ENCODE peak calls at places on chromosome 10, in eight cellular contexts. One of them, this sample, is unnamed. For H3K27me3 and H3K4me1, the result is how much of the 10 kb centered on the place peaks cover.

GRCh38 chr10:11745045-11745444 is 2.9 kb downstream of the ECHDC3 start:
- DNase-seq in Peyer's patch: no peak
- DNase-seq in cardiac muscle cell: no peak
- DNase-seq in Caco-2: no peak
- DNase-seq in neural progenitor cell: no peak
- DNase-seq in tibial nerve: no peak
- DNase-seq in left ventricle myocardium inferior: no peak
- DNase-seq in spleen: peak
- DNase-seq in this sample: no peak

GRCh38 chr10:101241840-101242707 is 12.8 kb upstream of the LBX1 start:
- DNase-seq in Peyer's patch: no peak
- DNase-seq in cardiac muscle cell: peak
- DNase-seq in Caco-2: no peak
- DNase-seq in neural progenitor cell: no peak
- DNase-seq in tibial nerve: no peak
- DNase-seq in left ventricle myocardium inferior: peak
- DNase-seq in spleen: no peak
- DNase-seq in this sample: peak

GRCh38 chr10:34377833-34378232 is 437.3 kb downstream of the PARD3 start:
- DNase-seq in Peyer's patch: no peak
- DNase-seq in cardiac muscle cell: no peak
- DNase-seq in Caco-2: no peak
- DNase-seq in neural progenitor cell: no peak
- DNase-seq in tibial nerve: no peak
- DNase-seq in left ventricle myocardium inferior: no peak
- DNase-seq in spleen: no peak
- DNase-seq in this sample: no peak

GRCh38 chr10:80100116-80100515 is 21.7 kb downstream of the TMEM254 start:
- DNase-seq in Peyer's patch: no peak
- DNase-seq in cardiac muscle cell: no peak
- DNase-seq in Caco-2: no peak
- DNase-seq in neural progenitor cell: no peak
- DNase-seq in tibial nerve: no peak
- DNase-seq in left ventricle myocardium inferior: no peak
- DNase-seq in spleen: no peak
- DNase-seq in this sample: no peak

GRCh38 chr10:6036861-6037321 is 25.3 kb downstream of the IL2RA start:
- DNase-seq in Peyer's patch: peak
- DNase-seq in cardiac muscle cell: no peak
- DNase-seq in Caco-2: no peak
- DNase-seq in neural progenitor cell: no peak
- DNase-seq in tibial nerve: no peak
- DNase-seq in left ventricle myocardium inferior: no peak
- DNase-seq in spleen: no peak
- DNase-seq in this sample: no peak

GRCh38 chr10:52870562-52870961 is 98.0 kb upstream of the MBL2 start:
- DNase-seq in Peyer's patch: no peak
- DNase-seq in cardiac muscle cell: no peak
- DNase-seq in Caco-2: peak
- DNase-seq in neural progenitor cell: no peak
- DNase-seq in tibial nerve: no peak
- DNase-seq in left ventricle myocardium inferior: no peak
- DNase-seq in spleen: no peak
- DNase-seq in this sample: no peak

GRCh38 chr10:90775351-90776028 is 82.3 kb downstream of the HTR7 start:
- DNase-seq in Peyer's patch: no peak
- DNase-seq in cardiac muscle cell: peak
- DNase-seq in Caco-2: no peak
- DNase-seq in neural progenitor cell: peak
- DNase-seq in tibial nerve: no peak
- DNase-seq in left ventricle myocardium inferior: no peak
- DNase-seq in spleen: no peak
- DNase-seq in this sample: no peak

GRCh38 chr10:78203915-78204818 is 170.5 kb downstream of the RPS24 start:
- DNase-seq in Peyer's patch: no peak
- DNase-seq in cardiac muscle cell: peak
- DNase-seq in Caco-2: no peak
- DNase-seq in neural progenitor cell: no peak
- DNase-seq in tibial nerve: no peak
- DNase-seq in left ventricle myocardium inferior: peak
- DNase-seq in spleen: no peak
- DNase-seq in this sample: no peak

GRCh38 chr10:8051109-8051781 is 3.2 kb upstream of the GATA3 start:
- DNase-seq in Peyer's patch: no peak
- DNase-seq in cardiac muscle cell: no peak
- DNase-seq in Caco-2: no peak
- DNase-seq in neural progenitor cell: peak
- DNase-seq in tibial nerve: no peak
- DNase-seq in left ventricle myocardium inferior: no peak
- DNase-seq in spleen: no peak
- DNase-seq in this sample: no peak

GRCh38 chr10:46234431-46235060 is 52.3 kb upstream of the ANTXRL start:
- DNase-seq in Peyer's patch: peak
- DNase-seq in cardiac muscle cell: no peak
- DNase-seq in Caco-2: no peak
- DNase-seq in neural progenitor cell: no peak
- DNase-seq in tibial nerve: no peak
- DNase-seq in left ventricle myocardium inferior: no peak
- DNase-seq in spleen: peak
- DNase-seq in this sample: no peak

GRCh38 chr10:4839353-4839752 is 13.3 kb downstream of the AKR1E2 start:
- DNase-seq in Peyer's patch: no peak
- DNase-seq in cardiac muscle cell: no peak
- DNase-seq in Caco-2: no peak
- DNase-seq in neural progenitor cell: no peak
- DNase-seq in tibial nerve: no peak
- DNase-seq in left ventricle myocardium inferior: no peak
- DNase-seq in spleen: no peak
- DNase-seq in this sample: no peak

DNA sequence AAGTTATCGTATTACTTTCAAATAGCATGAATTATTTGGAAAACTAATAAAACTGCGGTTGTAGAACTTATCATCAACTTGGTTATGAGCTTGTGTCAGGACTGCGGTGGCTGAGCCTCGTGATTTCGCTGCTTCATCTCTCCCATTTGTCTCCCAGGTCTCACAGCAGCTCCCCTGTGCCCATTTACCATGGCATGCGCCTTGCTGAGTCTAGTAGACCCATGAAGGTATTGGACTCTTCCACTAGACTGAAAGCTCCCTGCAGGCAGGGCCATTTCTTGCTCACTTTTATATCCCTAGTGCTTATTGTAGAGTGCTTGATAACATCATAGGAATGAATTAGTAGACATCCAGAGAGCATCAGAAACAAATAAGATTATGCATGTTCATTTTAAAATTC is 53.8 kb downstream of the CPXM2 start:
- DNase-seq in Peyer's patch: no peak
- DNase-seq in cardiac muscle cell: no peak
- DNase-seq in Caco-2: no peak
- DNase-seq in neural progenitor cell: no peak
- DNase-seq in tibial nerve: no peak
- DNase-seq in left ventricle myocardium inferior: no peak
- DNase-seq in spleen: no peak
- DNase-seq in this sample: no peak
- H3K27me3 ChIP-seq in Peyer's patch: under half
- H3K27me3 ChIP-seq in cardiac muscle cell: under half
- H3K27me3 ChIP-seq in Caco-2: under half
- H3K27me3 ChIP-seq in neural progenitor cell: under half
- H3K27me3 ChIP-seq in tibial nerve: under half
- H3K27me3 ChIP-seq in left ventricle myocardium inferior: half or more
- H3K27me3 ChIP-seq in spleen: under half
- H3K27me3 ChIP-seq in this sample: under half

DNA sequence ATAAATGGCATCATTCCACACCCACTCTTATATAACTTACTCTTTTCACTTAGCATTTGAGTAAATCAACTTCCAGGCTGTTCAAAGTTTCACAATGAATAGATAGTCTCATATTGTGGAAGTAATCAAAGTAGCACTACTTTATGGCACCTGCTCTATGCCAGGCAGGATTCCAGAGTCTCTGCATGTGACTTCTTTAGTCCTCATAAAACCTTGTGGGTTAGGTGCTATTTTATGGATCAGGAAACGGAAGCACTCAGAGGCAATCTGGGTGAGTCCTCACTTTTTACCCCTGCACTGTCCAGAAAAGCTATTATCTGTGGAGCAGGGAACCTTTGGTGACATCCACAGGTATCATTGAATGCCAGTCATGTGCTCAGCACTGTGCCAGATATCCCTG is 160.4 kb downstream of the SEC23IP start:
- DNase-seq in Peyer's patch: peak
- DNase-seq in cardiac muscle cell: no peak
- DNase-seq in Caco-2: no peak
- DNase-seq in neural progenitor cell: no peak
- DNase-seq in tibial nerve: no peak
- DNase-seq in left ventricle myocardium inferior: no peak
- DNase-seq in spleen: no peak
- DNase-seq in this sample: no peak
- H3K4me1 ChIP-seq in Peyer's patch: under half
- H3K4me1 ChIP-seq in cardiac muscle cell: under half
- H3K4me1 ChIP-seq in Caco-2: under half
- H3K4me1 ChIP-seq in neural progenitor cell: under half
- H3K4me1 ChIP-seq in tibial nerve: under half
- H3K4me1 ChIP-seq in left ventricle myocardium inferior: under half
- H3K4me1 ChIP-seq in spleen: under half
- H3K4me1 ChIP-seq in this sample: under half

DNA sequence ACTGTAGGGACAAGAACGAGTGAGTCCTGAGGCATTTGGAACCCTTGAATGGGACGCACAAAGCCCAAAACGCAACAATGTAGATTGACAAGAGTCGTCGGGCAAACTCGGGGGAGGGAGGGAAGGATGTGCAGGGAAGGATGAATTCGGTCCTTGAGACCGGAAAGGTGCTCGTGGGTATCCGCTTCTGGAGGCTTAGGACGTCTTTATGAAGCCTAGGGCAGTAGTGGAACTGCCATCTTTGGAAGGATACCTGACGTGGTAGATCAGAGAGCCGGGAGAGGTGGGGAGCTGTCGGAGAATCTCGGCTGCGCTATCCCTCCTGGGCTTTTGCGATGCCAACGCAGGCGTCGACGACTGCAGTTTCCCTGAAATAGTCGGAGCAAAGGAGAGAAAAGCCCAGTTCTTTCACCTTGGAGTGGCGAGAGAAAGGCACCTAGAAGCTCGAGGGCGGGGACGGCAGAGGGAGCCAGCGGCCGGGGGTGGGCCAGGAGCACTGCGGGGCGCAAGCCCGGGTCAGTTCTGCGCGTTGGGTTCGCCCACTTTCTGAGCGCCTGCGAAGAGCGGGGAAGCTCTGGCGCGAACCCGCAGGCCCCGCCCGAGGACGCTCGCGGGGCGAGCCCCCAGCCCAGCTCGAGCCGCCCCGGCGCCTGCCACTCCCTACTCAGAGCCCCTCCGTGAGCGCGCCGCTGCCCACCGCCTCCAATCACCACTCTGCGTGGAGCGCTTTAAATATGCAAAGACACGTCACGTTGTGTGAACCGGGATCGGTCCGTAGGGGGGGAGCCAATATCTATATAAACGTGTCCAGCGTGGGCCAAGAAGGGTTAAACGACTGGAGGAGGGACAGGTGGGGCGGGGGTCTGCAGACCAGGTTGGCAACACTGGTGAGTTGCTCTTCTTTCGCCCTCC is at the start of gene CYP26C1:
- DNase-seq in Peyer's patch: no peak
- DNase-seq in cardiac muscle cell: no peak
- DNase-seq in Caco-2: no peak
- DNase-seq in neural progenitor cell: no peak
- DNase-seq in tibial nerve: no peak
- DNase-seq in left ventricle myocardium inferior: no peak
- DNase-seq in spleen: no peak
- DNase-seq in this sample: no peak
- H3K27me3 ChIP-seq in Peyer's patch: under half
- H3K27me3 ChIP-seq in cardiac muscle cell: half or more
- H3K27me3 ChIP-seq in Caco-2: under half
- H3K27me3 ChIP-seq in neural progenitor cell: half or more
- H3K27me3 ChIP-seq in tibial nerve: half or more
- H3K27me3 ChIP-seq in left ventricle myocardium inferior: half or more
- H3K27me3 ChIP-seq in spleen: under half
- H3K27me3 ChIP-seq in this sample: under half

GRCh38 chr10:71995880-71996597 is 31.8 kb downstream of the CHST3 start:
- DNase-seq in Peyer's patch: no peak
- DNase-seq in cardiac muscle cell: peak
- DNase-seq in Caco-2: no peak
- DNase-seq in neural progenitor cell: no peak
- DNase-seq in tibial nerve: no peak
- DNase-seq in left ventricle myocardium inferior: no peak
- DNase-seq in spleen: no peak
- DNase-seq in this sample: no peak

GRCh38 chr10:71998119-71998839 is 34.1 kb downstream of the CHST3 start:
- DNase-seq in Peyer's patch: no peak
- DNase-seq in cardiac muscle cell: peak
- DNase-seq in Caco-2: no peak
- DNase-seq in neural progenitor cell: no peak
- DNase-seq in tibial nerve: no peak
- DNase-seq in left ventricle myocardium inferior: peak
- DNase-seq in spleen: peak
- DNase-seq in this sample: no peak

GRCh38 chr10:71998840-71999194 is 34.6 kb downstream of the CHST3 start:
- DNase-seq in Peyer's patch: peak
- DNase-seq in cardiac muscle cell: peak
- DNase-seq in Caco-2: no peak
- DNase-seq in neural progenitor cell: no peak
- DNase-seq in tibial nerve: no peak
- DNase-seq in left ventricle myocardium inferior: peak
- DNase-seq in spleen: peak
- DNase-seq in this sample: peak

GRCh38 chr10:71999360-72000072 is 35.3 kb downstream of the CHST3 start:
- DNase-seq in Peyer's patch: peak
- DNase-seq in cardiac muscle cell: peak
- DNase-seq in Caco-2: no peak
- DNase-seq in neural progenitor cell: peak
- DNase-seq in tibial nerve: no peak
- DNase-seq in left ventricle myocardium inferior: peak
- DNase-seq in spleen: peak
- DNase-seq in this sample: peak

GRCh38 chr10:71996598-71997371 is 32.6 kb downstream of the CHST3 start:
- DNase-seq in Peyer's patch: no peak
- DNase-seq in cardiac muscle cell: no peak
- DNase-seq in Caco-2: no peak
- DNase-seq in neural progenitor cell: no peak
- DNase-seq in tibial nerve: no peak
- DNase-seq in left ventricle myocardium inferior: no peak
- DNase-seq in spleen: no peak
- DNase-seq in this sample: no peak
- H3K4me1 ChIP-seq in Peyer's patch: under half
- H3K4me1 ChIP-seq in cardiac muscle cell: under half
- H3K4me1 ChIP-seq in Caco-2: under half
- H3K4me1 ChIP-seq in neural progenitor cell: under half
- H3K4me1 ChIP-seq in tibial nerve: half or more
- H3K4me1 ChIP-seq in left ventricle myocardium inferior: half or more
- H3K4me1 ChIP-seq in spleen: under half
- H3K4me1 ChIP-seq in this sample: under half

GRCh38 chr10:122657734-122658133 is 41.9 kb downstream of the C10orf120 start:
- DNase-seq in Peyer's patch: peak
- DNase-seq in cardiac muscle cell: no peak
- DNase-seq in Caco-2: peak
- DNase-seq in neural progenitor cell: no peak
- DNase-seq in tibial nerve: no peak
- DNase-seq in left ventricle myocardium inferior: no peak
- DNase-seq in spleen: peak
- DNase-seq in this sample: no peak
- H3K27me3 ChIP-seq in Peyer's patch: under half
- H3K27me3 ChIP-seq in cardiac muscle cell: under half
- H3K27me3 ChIP-seq in Caco-2: under half
- H3K27me3 ChIP-seq in neural progenitor cell: under half
- H3K27me3 ChIP-seq in tibial nerve: under half
- H3K27me3 ChIP-seq in left ventricle myocardium inferior: under half
- H3K27me3 ChIP-seq in spleen: under half
- H3K27me3 ChIP-seq in this sample: under half

This sample was measured in SJCRH30.